ENCODE peak calls at places on chromosomes 5 and 9, in nine cellular contexts. One of them, this sample, is unnamed.

GRCh38 chr5:149785341-149785740 is 55.2 kb downstream of the PPARGC1B start:
- DNase-seq in SK-MEL-5: no peak
- DNase-seq in CD8-positive, alpha-beta memory T cell: no peak
- DNase-seq in SW 1271: no peak
- DNase-seq in T-helper 1 cell: no peak
- DNase-seq in activated CD4-positive, alpha-beta T cell treated with anti-CD3 and anti-CD28 coated beads, Interleukin-2, amount 10 ng/mL, durations not matched to agents 7 days and 5 days: no peak
- DNase-seq in activated effector memory CD4-positive, alpha-beta T cell treated with anti-CD3 and anti-CD28 coated beads, Interleukin-2, amount 50 U/mL, for 16 hours: no peak
- DNase-seq in GM18507: no peak
- DNase-seq in activated T-cell treated with anti-CD3 and anti-CD28 coated beads for 1 hour: no peak
- DNase-seq in this sample: no peak

GRCh38 chr5:8685704-8686103 is 816.8 kb downstream of the MTRR start:
- DNase-seq in SK-MEL-5: peak; percentile 32
- DNase-seq in CD8-positive, alpha-beta memory T cell: no peak
- DNase-seq in SW 1271: no peak
- DNase-seq in T-helper 1 cell: no peak
- DNase-seq in activated CD4-positive, alpha-beta T cell treated with anti-CD3 and anti-CD28 coated beads, Interleukin-2, amount 10 ng/mL, durations not matched to agents 7 days and 5 days: no peak
- DNase-seq in activated effector memory CD4-positive, alpha-beta T cell treated with anti-CD3 and anti-CD28 coated beads, Interleukin-2, amount 50 U/mL, for 16 hours: no peak
- DNase-seq in GM18507: no peak
- DNase-seq in activated T-cell treated with anti-CD3 and anti-CD28 coated beads for 1 hour: no peak
- DNase-seq in this sample: no peak

GRCh38 chr9:100216178-100216787 is 117.2 kb downstream of the INVS start:
- DNase-seq in SK-MEL-5: peak; percentile 87
- DNase-seq in CD8-positive, alpha-beta memory T cell: peak; percentile 42
- DNase-seq in SW 1271: peak; percentile 19
- DNase-seq in T-helper 1 cell: peak; percentile 23
- DNase-seq in activated CD4-positive, alpha-beta T cell treated with anti-CD3 and anti-CD28 coated beads, Interleukin-2, amount 10 ng/mL, durations not matched to agents 7 days and 5 days: peak; percentile 44
- DNase-seq in activated effector memory CD4-positive, alpha-beta T cell treated with anti-CD3 and anti-CD28 coated beads, Interleukin-2, amount 50 U/mL, for 16 hours: peak; percentile 83
- DNase-seq in GM18507: no peak
- DNase-seq in activated T-cell treated with anti-CD3 and anti-CD28 coated beads for 1 hour: peak; percentile 34
- DNase-seq in this sample: peak; percentile 42

GRCh38 chr5:94505327-94506080 is 112.9 kb downstream of the KIAA0825 start:
- DNase-seq in SK-MEL-5: no peak
- DNase-seq in CD8-positive, alpha-beta memory T cell: no peak
- DNase-seq in SW 1271: no peak
- DNase-seq in T-helper 1 cell: no peak
- DNase-seq in activated CD4-positive, alpha-beta T cell treated with anti-CD3 and anti-CD28 coated beads, Interleukin-2, amount 10 ng/mL, durations not matched to agents 7 days and 5 days: no peak
- DNase-seq in activated effector memory CD4-positive, alpha-beta T cell treated with anti-CD3 and anti-CD28 coated beads, Interleukin-2, amount 50 U/mL, for 16 hours: no peak
- DNase-seq in GM18507: no peak
- DNase-seq in activated T-cell treated with anti-CD3 and anti-CD28 coated beads for 1 hour: no peak
- DNase-seq in this sample: no peak

GRCh38 chr9:114507726-114508125 is 2.5 kb upstream of the WHRN start:
- DNase-seq in SK-MEL-5: peak; percentile 63
- DNase-seq in CD8-positive, alpha-beta memory T cell: no peak
- DNase-seq in SW 1271: no peak
- DNase-seq in T-helper 1 cell: no peak
- DNase-seq in activated CD4-positive, alpha-beta T cell treated with anti-CD3 and anti-CD28 coated beads, Interleukin-2, amount 10 ng/mL, durations not matched to agents 7 days and 5 days: peak; percentile 35
- DNase-seq in activated effector memory CD4-positive, alpha-beta T cell treated with anti-CD3 and anti-CD28 coated beads, Interleukin-2, amount 50 U/mL, for 16 hours: no peak
- DNase-seq in GM18507: no peak
- DNase-seq in activated T-cell treated with anti-CD3 and anti-CD28 coated beads for 1 hour: no peak
- DNase-seq in this sample: peak; percentile 9

GRCh38 chr5:117568622-117569021 is 994.0 kb upstream of the SEMA6A start:
- DNase-seq in SK-MEL-5: no peak
- DNase-seq in CD8-positive, alpha-beta memory T cell: no peak
- DNase-seq in SW 1271: no peak
- DNase-seq in T-helper 1 cell: no peak
- DNase-seq in activated CD4-positive, alpha-beta T cell treated with anti-CD3 and anti-CD28 coated beads, Interleukin-2, amount 10 ng/mL, durations not matched to agents 7 days and 5 days: no peak
- DNase-seq in activated effector memory CD4-positive, alpha-beta T cell treated with anti-CD3 and anti-CD28 coated beads, Interleukin-2, amount 50 U/mL, for 16 hours: no peak
- DNase-seq in GM18507: no peak
- DNase-seq in activated T-cell treated with anti-CD3 and anti-CD28 coated beads for 1 hour: no peak
- DNase-seq in this sample: no peak

GRCh38 chr9:135644631-135645218 is 5.4 kb upstream of the GLT6D1 start:
- DNase-seq in SK-MEL-5: no peak
- DNase-seq in CD8-positive, alpha-beta memory T cell: no peak
- DNase-seq in SW 1271: no peak
- DNase-seq in T-helper 1 cell: no peak
- DNase-seq in activated CD4-positive, alpha-beta T cell treated with anti-CD3 and anti-CD28 coated beads, Interleukin-2, amount 10 ng/mL, durations not matched to agents 7 days and 5 days: no peak
- DNase-seq in activated effector memory CD4-positive, alpha-beta T cell treated with anti-CD3 and anti-CD28 coated beads, Interleukin-2, amount 50 U/mL, for 16 hours: no peak
- DNase-seq in GM18507: no peak
- DNase-seq in activated T-cell treated with anti-CD3 and anti-CD28 coated beads for 1 hour: no peak
- DNase-seq in this sample: no peak

GRCh38 chr9:134210908-134211810 is 46.8 kb upstream of the RNU6ATAC start:
- DNase-seq in SK-MEL-5: no peak
- DNase-seq in CD8-positive, alpha-beta memory T cell: no peak
- DNase-seq in SW 1271: no peak
- DNase-seq in T-helper 1 cell: no peak
- DNase-seq in activated CD4-positive, alpha-beta T cell treated with anti-CD3 and anti-CD28 coated beads, Interleukin-2, amount 10 ng/mL, durations not matched to agents 7 days and 5 days: no peak
- DNase-seq in activated effector memory CD4-positive, alpha-beta T cell treated with anti-CD3 and anti-CD28 coated beads, Interleukin-2, amount 50 U/mL, for 16 hours: no peak
- DNase-seq in GM18507: no peak
- DNase-seq in activated T-cell treated with anti-CD3 and anti-CD28 coated beads for 1 hour: no peak
- DNase-seq in this sample: no peak

GRCh38 chr9:37760416-37761165 is 7.0 kb downstream of the TRMT10B start:
- DNase-seq in SK-MEL-5: no peak
- DNase-seq in CD8-positive, alpha-beta memory T cell: no peak
- DNase-seq in SW 1271: no peak
- DNase-seq in T-helper 1 cell: no peak
- DNase-seq in activated CD4-positive, alpha-beta T cell treated with anti-CD3 and anti-CD28 coated beads, Interleukin-2, amount 10 ng/mL, durations not matched to agents 7 days and 5 days: no peak
- DNase-seq in activated effector memory CD4-positive, alpha-beta T cell treated with anti-CD3 and anti-CD28 coated beads, Interleukin-2, amount 50 U/mL, for 16 hours: no peak
- DNase-seq in GM18507: no peak
- DNase-seq in activated T-cell treated with anti-CD3 and anti-CD28 coated beads for 1 hour: no peak
- DNase-seq in this sample: no peak

GRCh38 chr5:35900997-35901396 is 37.4 kb downstream of the CAPSL start:
- DNase-seq in SK-MEL-5: no peak
- DNase-seq in CD8-positive, alpha-beta memory T cell: no peak
- DNase-seq in SW 1271: no peak
- DNase-seq in T-helper 1 cell: no peak
- DNase-seq in activated CD4-positive, alpha-beta T cell treated with anti-CD3 and anti-CD28 coated beads, Interleukin-2, amount 10 ng/mL, durations not matched to agents 7 days and 5 days: no peak
- DNase-seq in activated effector memory CD4-positive, alpha-beta T cell treated with anti-CD3 and anti-CD28 coated beads, Interleukin-2, amount 50 U/mL, for 16 hours: no peak
- DNase-seq in GM18507: no peak
- DNase-seq in activated T-cell treated with anti-CD3 and anti-CD28 coated beads for 1 hour: no peak
- DNase-seq in this sample: no peak

GRCh38 chr5:50667079-50667652 is 729 bp downstream of the PARP8 start:
- DNase-seq in SK-MEL-5: peak; percentile 44
- DNase-seq in CD8-positive, alpha-beta memory T cell: no peak
- DNase-seq in SW 1271: peak; percentile 45
- DNase-seq in T-helper 1 cell: peak; percentile 23
- DNase-seq in activated CD4-positive, alpha-beta T cell treated with anti-CD3 and anti-CD28 coated beads, Interleukin-2, amount 10 ng/mL, durations not matched to agents 7 days and 5 days: peak; percentile 47
- DNase-seq in activated effector memory CD4-positive, alpha-beta T cell treated with anti-CD3 and anti-CD28 coated beads, Interleukin-2, amount 50 U/mL, for 16 hours: peak; percentile 84
- DNase-seq in GM18507: no peak
- DNase-seq in activated T-cell treated with anti-CD3 and anti-CD28 coated beads for 1 hour: peak; percentile 42
- DNase-seq in this sample: peak; percentile 56

GRCh38 chr5:111962906-111963305 is 205.9 kb upstream of the NREP start:
- DNase-seq in SK-MEL-5: no peak
- DNase-seq in CD8-positive, alpha-beta memory T cell: no peak
- DNase-seq in SW 1271: no peak
- DNase-seq in T-helper 1 cell: no peak
- DNase-seq in activated CD4-positive, alpha-beta T cell treated with anti-CD3 and anti-CD28 coated beads, Interleukin-2, amount 10 ng/mL, durations not matched to agents 7 days and 5 days: no peak
- DNase-seq in activated effector memory CD4-positive, alpha-beta T cell treated with anti-CD3 and anti-CD28 coated beads, Interleukin-2, amount 50 U/mL, for 16 hours: no peak
- DNase-seq in GM18507: no peak
- DNase-seq in activated T-cell treated with anti-CD3 and anti-CD28 coated beads for 1 hour: no peak
- DNase-seq in this sample: no peak

GRCh38 chr9:126705311-126705766 is 91.6 kb downstream of the LMX1B start:
- DNase-seq in SK-MEL-5: peak; percentile 83
- DNase-seq in CD8-positive, alpha-beta memory T cell: peak; percentile 81
- DNase-seq in SW 1271: peak; percentile 74
- DNase-seq in T-helper 1 cell: peak; percentile 60
- DNase-seq in activated CD4-positive, alpha-beta T cell treated with anti-CD3 and anti-CD28 coated beads, Interleukin-2, amount 10 ng/mL, durations not matched to agents 7 days and 5 days: peak; percentile 87
- DNase-seq in activated effector memory CD4-positive, alpha-beta T cell treated with anti-CD3 and anti-CD28 coated beads, Interleukin-2, amount 50 U/mL, for 16 hours: peak; percentile 94
- DNase-seq in GM18507: peak; percentile 80
- DNase-seq in activated T-cell treated with anti-CD3 and anti-CD28 coated beads for 1 hour: peak; percentile 85
- DNase-seq in this sample: peak; percentile 77

GRCh38 chr9:127447416-127448111 is 3.6 kb downstream of the RPL12 start:
- DNase-seq in SK-MEL-5: peak; percentile 17
- DNase-seq in CD8-positive, alpha-beta memory T cell: no peak
- DNase-seq in SW 1271: no peak
- DNase-seq in T-helper 1 cell: no peak
- DNase-seq in activated CD4-positive, alpha-beta T cell treated with anti-CD3 and anti-CD28 coated beads, Interleukin-2, amount 10 ng/mL, durations not matched to agents 7 days and 5 days: no peak
- DNase-seq in activated effector memory CD4-positive, alpha-beta T cell treated with anti-CD3 and anti-CD28 coated beads, Interleukin-2, amount 50 U/mL, for 16 hours: no peak
- DNase-seq in GM18507: no peak
- DNase-seq in activated T-cell treated with anti-CD3 and anti-CD28 coated beads for 1 hour: no peak
- DNase-seq in this sample: no peak

GRCh38 chr5:56490971-56491468 is 257.9 kb upstream of the ANKRD55 start:
- DNase-seq in SK-MEL-5: no peak
- DNase-seq in CD8-positive, alpha-beta memory T cell: no peak
- DNase-seq in SW 1271: no peak
- DNase-seq in T-helper 1 cell: no peak
- DNase-seq in activated CD4-positive, alpha-beta T cell treated with anti-CD3 and anti-CD28 coated beads, Interleukin-2, amount 10 ng/mL, durations not matched to agents 7 days and 5 days: peak; percentile 16
- DNase-seq in activated effector memory CD4-positive, alpha-beta T cell treated with anti-CD3 and anti-CD28 coated beads, Interleukin-2, amount 50 U/mL, for 16 hours: peak; percentile 74
- DNase-seq in GM18507: no peak
- DNase-seq in activated T-cell treated with anti-CD3 and anti-CD28 coated beads for 1 hour: peak; percentile 20
- DNase-seq in this sample: peak; percentile 88

GRCh38 chr9:93577045-93577939 is 908 bp downstream of the PHF2 start:
- DNase-seq in SK-MEL-5: no peak
- DNase-seq in CD8-positive, alpha-beta memory T cell: no peak
- DNase-seq in SW 1271: no peak
- DNase-seq in T-helper 1 cell: no peak
- DNase-seq in activated CD4-positive, alpha-beta T cell treated with anti-CD3 and anti-CD28 coated beads, Interleukin-2, amount 10 ng/mL, durations not matched to agents 7 days and 5 days: no peak
- DNase-seq in activated effector memory CD4-positive, alpha-beta T cell treated with anti-CD3 and anti-CD28 coated beads, Interleukin-2, amount 50 U/mL, for 16 hours: peak; percentile 68
- DNase-seq in GM18507: no peak
- DNase-seq in activated T-cell treated with anti-CD3 and anti-CD28 coated beads for 1 hour: no peak
- DNase-seq in this sample: no peak

GRCh38 chr5:14450055-14450524 is 131.5 kb upstream of the OTULINL start:
- DNase-seq in SK-MEL-5: no peak
- DNase-seq in CD8-positive, alpha-beta memory T cell: no peak
- DNase-seq in SW 1271: no peak
- DNase-seq in T-helper 1 cell: no peak
- DNase-seq in activated CD4-positive, alpha-beta T cell treated with anti-CD3 and anti-CD28 coated beads, Interleukin-2, amount 10 ng/mL, durations not matched to agents 7 days and 5 days: no peak
- DNase-seq in activated effector memory CD4-positive, alpha-beta T cell treated with anti-CD3 and anti-CD28 coated beads, Interleukin-2, amount 50 U/mL, for 16 hours: no peak
- DNase-seq in GM18507: no peak
- DNase-seq in activated T-cell treated with anti-CD3 and anti-CD28 coated beads for 1 hour: no peak
- DNase-seq in this sample: no peak

GRCh38 chr5:122458278-122458872 is 146.3 kb downstream of the SNCAIP start:
- DNase-seq in SK-MEL-5: peak; percentile 52
- DNase-seq in CD8-positive, alpha-beta memory T cell: no peak
- DNase-seq in SW 1271: peak; percentile 20
- DNase-seq in T-helper 1 cell: no peak
- DNase-seq in activated CD4-positive, alpha-beta T cell treated with anti-CD3 and anti-CD28 coated beads, Interleukin-2, amount 10 ng/mL, durations not matched to agents 7 days and 5 days: no peak
- DNase-seq in activated effector memory CD4-positive, alpha-beta T cell treated with anti-CD3 and anti-CD28 coated beads, Interleukin-2, amount 50 U/mL, for 16 hours: no peak
- DNase-seq in GM18507: no peak
- DNase-seq in activated T-cell treated with anti-CD3 and anti-CD28 coated beads for 1 hour: no peak
- DNase-seq in this sample: peak; percentile 36

GRCh38 chr5:1747079-1747802 is 52.4 kb downstream of the MRPL36 start:
- DNase-seq in SK-MEL-5: no peak
- DNase-seq in CD8-positive, alpha-beta memory T cell: no peak
- DNase-seq in SW 1271: no peak
- DNase-seq in T-helper 1 cell: no peak
- DNase-seq in activated CD4-positive, alpha-beta T cell treated with anti-CD3 and anti-CD28 coated beads, Interleukin-2, amount 10 ng/mL, durations not matched to agents 7 days and 5 days: no peak
- DNase-seq in activated effector memory CD4-positive, alpha-beta T cell treated with anti-CD3 and anti-CD28 coated beads, Interleukin-2, amount 50 U/mL, for 16 hours: no peak
- DNase-seq in GM18507: no peak
- DNase-seq in activated T-cell treated with anti-CD3 and anti-CD28 coated beads for 1 hour: no peak
- DNase-seq in this sample: no peak

GRCh38 chr9:61666310-61666709 is 476.5 kb downstream of the SPATA31A7 start:
- DNase-seq in SK-MEL-5: no peak
- DNase-seq in CD8-positive, alpha-beta memory T cell: no peak
- DNase-seq in SW 1271: no peak
- DNase-seq in T-helper 1 cell: no peak
- DNase-seq in activated CD4-positive, alpha-beta T cell treated with anti-CD3 and anti-CD28 coated beads, Interleukin-2, amount 10 ng/mL, durations not matched to agents 7 days and 5 days: no peak
- DNase-seq in activated effector memory CD4-positive, alpha-beta T cell treated with anti-CD3 and anti-CD28 coated beads, Interleukin-2, amount 50 U/mL, for 16 hours: no peak
- DNase-seq in GM18507: no peak
- DNase-seq in activated T-cell treated with anti-CD3 and anti-CD28 coated beads for 1 hour: no peak
- DNase-seq in this sample: no peak

GRCh38 chr5:54090495-54091084 is 219.8 kb downstream of the ARL15 start:
- DNase-seq in SK-MEL-5: peak; percentile 81
- DNase-seq in CD8-positive, alpha-beta memory T cell: no peak
- DNase-seq in SW 1271: peak; percentile 52
- DNase-seq in T-helper 1 cell: no peak
- DNase-seq in activated CD4-positive, alpha-beta T cell treated with anti-CD3 and anti-CD28 coated beads, Interleukin-2, amount 10 ng/mL, durations not matched to agents 7 days and 5 days: no peak
- DNase-seq in activated effector memory CD4-positive, alpha-beta T cell treated with anti-CD3 and anti-CD28 coated beads, Interleukin-2, amount 50 U/mL, for 16 hours: no peak
- DNase-seq in GM18507: no peak
- DNase-seq in activated T-cell treated with anti-CD3 and anti-CD28 coated beads for 1 hour: no peak
- DNase-seq in this sample: no peak

GRCh38 chr5:115930630-115931337 is 31.5 kb upstream of the LVRN start:
- DNase-seq in SK-MEL-5: no peak
- DNase-seq in CD8-positive, alpha-beta memory T cell: no peak
- DNase-seq in SW 1271: no peak
- DNase-seq in T-helper 1 cell: no peak
- DNase-seq in activated CD4-positive, alpha-beta T cell treated with anti-CD3 and anti-CD28 coated beads, Interleukin-2, amount 10 ng/mL, durations not matched to agents 7 days and 5 days: no peak
- DNase-seq in activated effector memory CD4-positive, alpha-beta T cell treated with anti-CD3 and anti-CD28 coated beads, Interleukin-2, amount 50 U/mL, for 16 hours: no peak
- DNase-seq in GM18507: no peak
- DNase-seq in activated T-cell treated with anti-CD3 and anti-CD28 coated beads for 1 hour: no peak
- DNase-seq in this sample: no peak

GRCh38 chr5:135179308-135179980 is 145.4 kb upstream of the PITX1 start:
- DNase-seq in SK-MEL-5: no peak
- DNase-seq in CD8-positive, alpha-beta memory T cell: no peak
- DNase-seq in SW 1271: no peak
- DNase-seq in T-helper 1 cell: no peak
- DNase-seq in activated CD4-positive, alpha-beta T cell treated with anti-CD3 and anti-CD28 coated beads, Interleukin-2, amount 10 ng/mL, durations not matched to agents 7 days and 5 days: no peak
- DNase-seq in activated effector memory CD4-positive, alpha-beta T cell treated with anti-CD3 and anti-CD28 coated beads, Interleukin-2, amount 50 U/mL, for 16 hours: peak; percentile 25
- DNase-seq in GM18507: no peak
- DNase-seq in activated T-cell treated with anti-CD3 and anti-CD28 coated beads for 1 hour: no peak
- DNase-seq in this sample: no peak